ENCODE peak calls at places on chromosome 4, in five cellular contexts. O is cardiac muscle cell, R is lower lobe of right lung, I is A549, L is breast epithelium. K is an unnamed sample.

GRCh38 chr4:80423553-80424224 is 88.2 kb downstream of the CFAP299 start:
- DNase-seq in R (no peak), I (no peak), O (peak; percentile 1), L (no peak), K (no peak)

GRCh38 chr4:151744614-151745013 is 16.2 kb downstream of the GATB start:
- DNase-seq in L (no peak), R (no peak), O (peak; percentile 72), I (peak; percentile 28), K (no peak)

GRCh38 chr4:61890321-61890720 is 690.2 kb downstream of the ADGRL3 start:
- DNase-seq in O (no peak), I (no peak), L (no peak), R (no peak), K (no peak)

GRCh38 chr4:58809948-58810347 is 1699.8 kb upstream of the IGFBP7 start:
- DNase-seq in R (no peak), I (no peak), O (no peak), L (no peak), K (no peak)

GRCh38 chr4:130359537-130359936 is 1263.6 kb downstream of the C4orf33 start:
- DNase-seq in I (no peak), O (peak; percentile 64), R (no peak), L (no peak), K (no peak)

GRCh38 chr4:14877246-14878220 is 124.7 kb upstream of the CPEB2 start:
- DNase-seq in L (peak; percentile 38), O (peak; percentile 70), R (no peak), I (no peak), K (no peak)

GRCh38 chr4:141814499-141814898 is 178.1 kb downstream of the IL15 start:
- DNase-seq in I (no peak), R (no peak), O (no peak), L (no peak), K (no peak)

GRCh38 chr4:34250562-34250961 is 1993.8 kb downstream of the ARAP2 start:
- DNase-seq in L (no peak), O (peak; percentile 74), R (no peak), I (no peak), K (no peak)

GRCh38 chr4:110184124-110184790 is 14.2 kb downstream of the ELOVL6 start:
- DNase-seq in I (no peak), L (no peak), O (peak; percentile 34), R (no peak), K (no peak)

GRCh38 chr4:4524364-4524763 is 17.5 kb downstream of the STX18 start:
- DNase-seq in L (no peak), R (no peak), O (no peak), I (no peak), K (no peak)

GRCh38 chr4:88219099-88219498 is 60.7 kb upstream of the ABCG2 start:
- DNase-seq in O (peak; percentile 73), L (no peak), I (peak; percentile 22), R (no peak), K (no peak)

GRCh38 chr4:189771696-189772361 is 168.8 kb upstream of the FRG1 start:
- DNase-seq in I (no peak), R (no peak), L (no peak), O (no peak), K (no peak)

GRCh38 chr4:11120435-11120834 is 308.3 kb downstream of the HS3ST1 start:
- DNase-seq in R (no peak), L (no peak), O (no peak), I (no peak), K (no peak)
- H3K27ac ChIP-seq in R (no peak overlapping the region), L (no peak overlapping the region), O (no peak overlapping the region), I (no peak overlapping the region), K (no peak overlapping the region)

DNA sequence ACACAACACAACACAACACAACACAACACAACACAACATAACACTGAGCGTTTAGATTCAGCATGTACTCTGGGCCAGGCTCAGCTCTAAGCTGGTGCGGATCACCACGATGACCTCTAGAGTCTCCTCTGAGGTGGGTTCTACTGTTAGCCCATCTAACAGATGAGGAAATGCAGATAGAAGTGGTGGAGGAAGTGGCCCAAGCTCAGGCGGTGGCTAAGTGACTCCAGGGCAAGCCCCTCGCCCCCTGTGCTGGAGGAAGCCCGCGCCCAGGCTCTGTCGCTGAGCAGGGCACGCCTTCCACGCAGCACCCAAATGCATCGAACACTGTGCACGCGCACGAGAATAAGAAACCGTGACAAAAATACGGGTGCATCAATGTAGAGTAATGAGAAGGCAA is 45.3 kb upstream of the CDKN2AIP start:
- DNase-seq in I (no peak), O (no peak), L (no peak), R (no peak), K (no peak)
- H3K9me3 ChIP-seq in I (no peaks in the 10 kb centered on the region), O (no peaks in the 10 kb centered on the region), L (no peaks in the 10 kb centered on the region), R (no peaks in the 10 kb centered on the region), K (no peaks in the 10 kb centered on the region)

DNA sequence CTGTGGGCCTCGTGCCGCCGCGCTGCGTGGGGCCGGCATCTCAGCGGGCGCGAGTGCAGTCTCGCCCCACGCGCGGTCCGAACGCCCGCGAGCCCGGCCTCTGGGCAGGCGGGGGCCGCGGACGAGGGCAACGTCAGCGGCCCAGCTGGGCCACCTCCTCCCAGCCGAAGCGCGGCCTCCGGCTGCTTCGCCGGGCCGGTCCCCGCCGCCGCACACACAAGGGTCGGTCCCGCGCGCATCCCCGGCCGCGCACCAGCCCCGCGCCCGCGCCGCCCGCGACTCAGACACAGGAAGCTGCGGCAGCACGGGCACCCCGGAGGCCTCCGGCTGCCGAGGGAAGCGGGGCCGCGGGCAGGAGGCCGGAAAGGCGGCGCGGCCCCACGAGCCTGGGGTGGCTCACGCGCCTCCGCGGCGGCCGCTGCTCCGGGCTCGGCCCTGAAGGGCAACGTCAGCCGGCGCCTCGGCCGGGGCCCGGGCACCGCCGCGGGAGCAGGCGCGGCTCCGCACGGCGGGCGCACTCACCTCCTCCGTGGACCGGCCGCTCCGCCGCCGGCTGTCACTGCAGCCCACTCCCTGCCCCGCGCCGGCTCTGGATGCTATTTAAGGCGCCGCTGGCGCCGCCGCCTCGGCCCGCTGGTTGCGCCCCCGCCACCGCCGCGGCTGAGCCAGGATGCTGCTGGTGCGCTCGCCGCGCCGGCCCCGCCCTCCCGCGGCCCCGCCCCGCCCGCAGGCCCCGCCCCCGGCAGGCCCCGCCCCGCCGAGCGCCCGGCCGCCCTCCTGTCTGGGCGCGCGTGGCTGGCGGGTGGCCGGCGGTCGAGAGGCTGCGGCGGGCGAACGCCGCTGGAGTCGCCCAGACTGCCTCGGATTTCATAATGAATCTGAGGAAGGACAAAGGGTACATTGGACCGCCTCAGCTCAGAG is at the start of gene ACSL1:
- DNase-seq in L (peak; percentile 72), O (peak; percentile 79), I (peak; percentile 41), R (peak; percentile 92), K (peak; percentile 93)
- H3K27ac ChIP-seq in L (peak within 1 kb of the TSS; percentile 83), O (peak within 1 kb of the TSS; percentile 81), I (peak within 1 kb of the TSS; percentile 66), R (peak within 1 kb of the TSS; percentile 81), K (peak within 1 kb of the TSS; percentile 89)

GRCh38 chr4:42411803-42412202 is 14.5 kb downstream of the SHISA3 start:
- DNase-seq in R (no peak), L (no peak), I (no peak), O (peak; percentile 81), K (no peak)

GRCh38 chr4:42412251-42412650 is 15.0 kb downstream of the SHISA3 start:
- DNase-seq in L (no peak), O (peak; percentile 95), R (no peak), I (no peak), K (no peak)

GRCh38 chr4:42420120-42420519 is 22.8 kb downstream of the SHISA3 start:
- DNase-seq in O (peak; percentile 54), R (no peak), I (no peak), L (no peak), K (no peak)

GRCh38 chr4:42416017-42416416 is 18.7 kb downstream of the SHISA3 start:
- DNase-seq in I (no peak), L (no peak), R (no peak), O (no peak), K (no peak)

DNA sequence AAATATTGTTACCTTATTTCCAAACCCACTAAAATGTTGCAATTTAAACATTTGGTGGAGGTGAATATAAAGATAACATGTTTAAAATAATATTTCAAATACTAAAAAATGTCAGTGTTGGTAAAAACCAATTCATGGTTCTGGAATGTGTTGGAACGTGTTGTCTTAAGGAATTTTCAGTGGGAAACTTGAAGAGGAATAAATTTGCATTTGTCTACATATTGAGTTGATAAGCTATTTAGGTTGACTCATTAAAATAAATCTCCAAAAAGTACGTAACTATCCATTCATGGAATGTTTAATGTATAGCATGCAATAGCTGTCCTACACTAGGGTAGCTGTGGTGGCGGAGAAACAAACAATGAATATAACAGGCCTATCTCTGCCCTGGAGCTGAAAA is 20.2 kb downstream of the SHISA3 start:
- DNase-seq in O (peak; percentile 21), R (no peak), I (no peak), L (no peak), K (no peak)
- H3K9me3 ChIP-seq in O (no peaks in the 10 kb centered on the region), R (no peaks in the 10 kb centered on the region), I (no peaks in the 10 kb centered on the region), L (no peaks in the 10 kb centered on the region), K (no peaks in the 10 kb centered on the region)

K was measured in kidney.